ENCODE peak calls at places on chromosomes 2 and 18, in five cellular contexts. Z, L, O, P and R are unnamed samples.

GRCh38 chr2:18077724-18078123 is 199.3 kb downstream of the KCNS3 start:
- DNase-seq in Z (no peak), L (no peak), O (no peak), P (no peak), R (no peak)

GRCh38 chr2:190533175-190533967 is 1.2 kb downstream of the NEMP2 start:
- DNase-seq in Z (no peak), L (no peak), O (peak), P (no peak), R (no peak)

GRCh38 chr2:129160879-129161278 is 818.6 kb upstream of the RAB6C start:
- DNase-seq in Z (no peak), L (no peak), O (no peak), P (no peak), R (no peak)

GRCh38 chr2:3112131-3112530 is 265.5 kb downstream of the EIPR1 start:
- DNase-seq in Z (no peak), L (peak), O (no peak), P (no peak), R (no peak)

GRCh38 chr2:3194828-3195227 is 182.8 kb downstream of the EIPR1 start:
- DNase-seq in Z (no peak), L (no peak), O (peak), P (no peak), R (no peak)

GRCh38 chr18:9101730-9102390 is 639 bp upstream of the NDUFV2 start:
- DNase-seq in Z (no peak), L (no peak), O (peak), P (peak), R (no peak)

GRCh38 chr2:66532972-66533868 is 98.3 kb downstream of the MEIS1 start:
- DNase-seq in Z (no peak), L (no peak), O (no peak), P (no peak), R (no peak)

GRCh38 chr2:238081561-238081960 is 18.6 kb upstream of the ESPNL start:
- DNase-seq in Z (no peak), L (no peak), O (no peak), P (no peak), R (no peak)

GRCh38 chr2:236107536-236107935 is 60.6 kb downstream of the GBX2 start:
- DNase-seq in Z (no peak), L (no peak), O (no peak), P (no peak), R (no peak)

GRCh38 chr2:121527009-121527682 is 3.5 kb upstream of the RNU4ATAC start:
- DNase-seq in Z (no peak), L (no peak), O (no peak), P (no peak), R (no peak)

GRCh38 chr2:119290859-119291587 is 67.4 kb downstream of the STEAP3 start:
- DNase-seq in Z (peak), L (no peak), O (peak), P (no peak), R (peak)

GRCh38 chr2:55772309-55772980 is 78.8 kb upstream of the PNPT1 start:
- DNase-seq in Z (no peak), L (no peak), O (no peak), P (no peak), R (no peak)

GRCh38 chr18:27363918-27364317 is 178.8 kb upstream of the CHST9 start:
- DNase-seq in Z (no peak), L (no peak), O (peak), P (no peak), R (no peak)

GRCh38 chr2:219508933-219509779 is 5.1 kb upstream of the ASIC4 start:
- DNase-seq in Z (no peak), L (no peak), O (peak), P (peak), R (no peak)

GRCh38 chr2:240462073-240462703 is 26.7 kb downstream of the GPC1 start:
- DNase-seq in Z (no peak), L (no peak), O (no peak), P (no peak), R (peak)

GRCh38 chr2:241926541-241927311 is 57.2 kb downstream of the RTP5 start:
- DNase-seq in Z (no peak), L (no peak), O (no peak), P (no peak), R (peak)

GRCh38 chr2:224311226-224311625 is 90.7 kb downstream of the FAM124B start:
- DNase-seq in Z (no peak), L (no peak), O (no peak), P (no peak), R (no peak)

GRCh38 chr2:215031330-215031729 is 107.1 kb downstream of the ABCA12 start:
- DNase-seq in Z (no peak), L (no peak), O (peak), P (no peak), R (no peak)

GRCh38 chr2:215032153-215032552 is 106.3 kb downstream of the ABCA12 start:
- DNase-seq in Z (no peak), L (no peak), O (peak), P (no peak), R (no peak)

GRCh38 chr2:215034154-215034553 is 104.3 kb downstream of the ABCA12 start:
- DNase-seq in Z (no peak), L (no peak), O (no peak), P (no peak), R (no peak)

GRCh38 chr2:215038411-215038810 is 100.0 kb downstream of the ABCA12 start:
- DNase-seq in Z (no peak), L (no peak), O (no peak), P (no peak), R (no peak)

DNA sequence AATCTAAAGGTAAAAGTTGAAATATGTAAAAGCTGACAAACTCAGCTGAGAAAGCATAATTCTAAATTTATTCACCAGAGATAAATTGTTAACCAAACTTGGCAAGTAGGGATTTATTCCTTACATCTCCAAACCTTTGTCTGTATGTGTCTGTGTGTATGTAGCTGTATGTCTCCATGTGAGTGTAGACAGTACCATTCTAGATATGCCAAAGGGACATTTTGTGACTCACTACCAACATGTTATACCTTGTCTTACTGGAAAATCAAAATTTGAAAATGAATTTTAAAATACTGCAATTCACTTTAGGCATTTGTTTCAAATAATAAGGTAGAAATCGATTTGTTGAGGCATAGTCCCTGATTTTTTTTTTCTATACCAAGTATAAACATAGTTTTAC is 102.1 kb downstream of the ABCA12 start:
- DNase-seq in Z (no peak), L (no peak), O (no peak), P (no peak), R (no peak)
- TF ChIP-seq CTCF in Z (no peak), L (no peak), O (no peak), P (no peak), R (no peak)

GRCh38 chr2:11465485-11466306 is at the start of gene E2F6:
- DNase-seq in Z (peak), L (no peak), O (peak), P (peak), R (peak)
- TF ChIP-seq CTCF in Z (peak), L (no peak), O (no peak), P (no peak), R (no peak)

GRCh38 chr2:197515798-197516761 is at the start of gene MOB4:
- DNase-seq in Z (peak), L (no peak), O (peak), P (peak), R (peak)

GRCh38 chr2:197517150-197517549 is 1.3 kb downstream of the MOB4 start:
- DNase-seq in Z (no peak), L (no peak), O (peak), P (no peak), R (no peak)

GRCh38 chr2:197514754-197515153 is 1.1 kb upstream of the MOB4 start:
- DNase-seq in Z (no peak), L (no peak), O (peak), P (no peak), R (no peak)

GRCh38 chr2:197515277-197515797 is 529 bp upstream of the MOB4 start:
- DNase-seq in Z (no peak), L (no peak), O (peak), P (no peak), R (no peak)
- TF ChIP-seq CTCF in Z (no peak), L (no peak), O (no peak), P (no peak), R (no peak)

GRCh38 chr2:28956890-28957289 is 24.2 kb upstream of the TOGARAM2 start:
- DNase-seq in Z (no peak), L (no peak), O (no peak), P (no peak), R (no peak)
- TF ChIP-seq CTCF in Z (no peak), L (no peak), O (peak), P (peak), R (no peak)

DNA sequence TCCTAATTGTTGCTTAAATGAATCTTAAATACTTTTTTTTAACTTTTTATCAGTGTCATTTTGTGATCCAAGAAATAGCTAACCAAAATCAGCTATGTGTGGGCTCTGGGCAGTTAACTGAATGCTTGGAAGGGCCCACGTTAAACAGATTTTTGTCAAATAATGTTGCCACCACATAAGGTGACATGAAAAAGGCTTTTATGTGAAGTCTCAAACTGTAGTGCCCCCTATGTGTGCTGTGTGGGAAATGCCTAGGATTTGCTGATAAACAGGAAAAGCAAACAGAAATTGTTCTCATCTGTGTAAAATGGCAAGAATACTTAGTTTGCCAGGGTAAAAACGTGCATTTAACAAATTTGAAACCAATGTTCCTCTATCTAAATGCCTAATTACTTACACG is 242.2 kb downstream of the ZNF516 start:
- DNase-seq in Z (no peak), L (no peak), O (no peak), P (no peak), R (no peak)
- TF ChIP-seq CTCF in Z (no peak), L (no peak), O (no peak), P (no peak), R (no peak)

DNA sequence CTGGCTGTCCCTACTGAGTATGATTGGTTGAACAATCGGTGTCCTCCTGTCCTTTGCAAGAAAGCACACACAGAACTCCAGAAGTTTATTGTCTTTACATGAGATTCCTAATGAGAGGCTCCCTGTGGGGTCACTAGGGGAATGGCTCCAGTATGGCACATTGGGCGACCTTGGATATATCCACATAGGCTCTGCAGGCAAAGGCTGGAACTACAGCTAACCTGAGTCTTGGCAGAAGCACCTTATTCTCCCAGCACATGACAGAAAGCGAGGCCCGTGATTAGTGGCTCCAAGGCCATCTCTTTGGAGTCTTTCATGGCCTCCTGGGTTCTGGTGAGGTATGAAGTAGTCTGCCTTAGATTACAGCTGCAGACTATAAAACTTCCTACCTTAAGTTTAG is 49.0 kb downstream of the ZDBF2 start:
- DNase-seq in Z (no peak), L (no peak), O (no peak), P (no peak), R (no peak)
- TF ChIP-seq CTCF in Z (no peak), L (no peak), O (no peak), P (no peak), R (no peak)